ENCODE peak calls at places on chromosomes 3 and 15, in four cellular contexts. R is T-helper 2 cell, D is hepatocyte, V is non-pigmented ciliary epithelial cell. H is an unnamed sample.
A peak's percentile ranks its signal among the peaks of the same experiment; 100 is the strongest.

GRCh38 chr3:194396897-194397756 is 1.9 kb downstream of the GP5 start:
- DNase-seq in R (peak; percentile 80), V (no peak), D (no peak), H (no peak)

GRCh38 chr15:91426412-91426811 is 326.4 kb downstream of the SV2B start:
- DNase-seq in V (peak; percentile 6), R (no peak), D (no peak), H (no peak)

GRCh38 chr3:61573441-61573840 is 12.1 kb downstream of the PTPRG start:
- DNase-seq in R (no peak), V (no peak), D (no peak), H (no peak)

GRCh38 chr15:79371581-79371980 is 60.6 kb upstream of the MINAR1 start:
- DNase-seq in D (no peak), V (no peak), R (no peak), H (no peak)

GRCh38 chr3:29711255-29711771 is 430.4 kb downstream of the RBMS3 start:
- DNase-seq in R (no peak), V (no peak), D (no peak), H (no peak)

GRCh38 chr15:82901114-82901805 is 51.3 kb downstream of the HOMER2 start:
- DNase-seq in D (no peak), R (peak; percentile 10), V (no peak), H (no peak)

GRCh38 chr15:62568004-62568403 is 402.9 kb upstream of the C2CD4B start:
- DNase-seq in R (no peak), D (no peak), V (no peak), H (no peak)

GRCh38 chr3:18740631-18741583 is 315.8 kb upstream of the SATB1 start:
- DNase-seq in R (peak; percentile 96), D (no peak), V (no peak), H (no peak)

GRCh38 chr3:155554777-155555445 is 190.0 kb downstream of the PLCH1 start:
- DNase-seq in R (peak; percentile 72), V (no peak), D (peak; percentile 75), H (no peak)

GRCh38 chr3:58177747-58178527 is 32.8 kb downstream of the DNASE1L3 start:
- DNase-seq in R (peak; percentile 80), D (peak; percentile 93), V (no peak), H (peak; percentile 73)

GRCh38 chr15:36907295-36907694 is 193.1 kb downstream of the MEIS2 start:
- DNase-seq in V (no peak), D (no peak), R (no peak), H (no peak)

GRCh38 chr15:69958494-69959134 is 139.1 kb downstream of the TLE3 start:
- DNase-seq in V (no peak), D (no peak), R (no peak), H (no peak)

GRCh38 chr3:71468311-71469130 is 115.0 kb downstream of the FOXP1 start:
- DNase-seq in V (no peak), R (no peak), D (no peak), H (no peak)

GRCh38 chr3:128775241-128775640 is 49.3 kb downstream of the RAB7A start:
- DNase-seq in D (no peak), V (no peak), R (no peak), H (no peak)

GRCh38 chr3:141797167-141797773 is 34.1 kb downstream of the GRK7 start:
- DNase-seq in V (no peak), D (peak; percentile 53), R (peak; percentile 70), H (peak; percentile 19)

H was measured in putamen.